ENCODE peak calls at places on chromosomes 12 and 14, in four cellular contexts. G is Caki2, L is glutamatergic neuron, V is GM06990. Q is an unnamed sample.

GRCh38 chr14:101202627-101203404 is 299.3 kb upstream of the RTL1 start:
- DNase-seq in G (no peak), L (no peak), V (no peak), Q (no peak)

GRCh38 chr12:93852067-93852466 is 174.9 kb downstream of the CRADD start:
- DNase-seq in G (peak; percentile 29), L (no peak), V (no peak), Q (no peak)

GRCh38 chr12:75705749-75706719 is 194.6 kb upstream of the KRR1 start:
- DNase-seq in G (peak; percentile 91), L (no peak), V (no peak), Q (no peak)

GRCh38 chr12:57010627-57011224 is 4.4 kb upstream of the ZBTB39 start:
- DNase-seq in G (no peak), L (no peak), V (no peak), Q (no peak)

GRCh38 chr14:57009585-57010515 is 199.6 kb upstream of the OTX2 start:
- DNase-seq in G (no peak), L (peak; percentile 57), V (no peak), Q (no peak)

GRCh38 chr12:642633-643477 is 20.4 kb downstream of the NINJ2 start:
- DNase-seq in G (no peak), L (peak; percentile 67), V (peak; percentile 91), Q (no peak)

GRCh38 chr12:88805692-88806091 is 225.4 kb upstream of the KITLG start:
- DNase-seq in G (no peak), L (no peak), V (no peak), Q (no peak)

GRCh38 chr12:95462551-95462950 is 11.4 kb upstream of the METAP2 start:
- DNase-seq in G (no peak), L (no peak), V (no peak), Q (no peak)

GRCh38 chr14:26849514-26849913 is 251.7 kb upstream of the NOVA1 start:
- DNase-seq in G (no peak), L (no peak), V (no peak), Q (no peak)

GRCh38 chr12:47133981-47134380 is 54.2 kb upstream of the AMIGO2 start:
- DNase-seq in G (no peak), L (no peak), V (no peak), Q (no peak)

Q was measured in DMS79.